ENCODE peak calls at places on chromosomes 6 and 20, in nine cellular contexts. S is colonic mucosa, R is fibroblast of pulmonary artery, P is AG10803, E is A549, G is breast epithelium, Z is epithelial cell of esophagus, T is fibroblast of lung, N is activated B cell treated with CpG ODN at 0.5 μM for 24 hours. M is an unnamed sample.

GRCh38 chr6:34182751-34183531 is 37.1 kb upstream of the GRM4 start:
- DNase-seq in S (peak; percentile 27), Z (no peak), R (no peak), E (no peak), G (no peak), N (no peak), T (no peak), P (peak; percentile 16), M (peak; percentile 81)

GRCh38 chr6:11329841-11330765 is 97.6 kb upstream of the NEDD9 start:
- DNase-seq in G (peak; percentile 58), R (no peak), E (no peak), T (no peak), N (no peak), Z (no peak), P (no peak), S (peak; percentile 76), M (no peak)

GRCh38 chr20:57787969-57788781 is 78.4 kb upstream of the PMEPA1 start:
- DNase-seq in N (no peak), E (no peak), Z (no peak), G (no peak), S (no peak), P (no peak), T (no peak), R (no peak), M (no peak)

GRCh38 chr6:44785123-44785522 is 397.6 kb downstream of the CDC5L start:
- DNase-seq in R (no peak), N (no peak), E (no peak), P (no peak), T (no peak), Z (peak; percentile 72), S (no peak), G (no peak), M (no peak)

GRCh38 chr6:36024154-36024760 is at the start of gene SLC26A8:
- DNase-seq in G (no peak), E (no peak), Z (peak; percentile 4), T (no peak), P (no peak), R (no peak), N (peak; percentile 16), S (no peak), M (no peak)

GRCh38 chr6:152642578-152643375 is 5.6 kb upstream of the SYNE1 start:
- DNase-seq in R (peak; percentile 73), S (peak; percentile 17), G (no peak), T (peak; percentile 36), N (no peak), E (peak; percentile 18), Z (peak; percentile 78), P (peak; percentile 67), M (no peak)

GRCh38 chr6:158633127-158633526 is 11.4 kb downstream of the DYNLT1 start:
- DNase-seq in P (no peak), Z (no peak), E (no peak), N (no peak), R (no peak), G (no peak), T (no peak), S (peak; percentile 15), M (no peak)

GRCh38 chr6:15329154-15329781 is 83.4 kb downstream of the JARID2 start:
- DNase-seq in N (no peak), G (no peak), P (peak; percentile 95), E (no peak), T (peak; percentile 96), S (no peak), R (peak; percentile 82), Z (peak; percentile 87), M (no peak)

DNA sequence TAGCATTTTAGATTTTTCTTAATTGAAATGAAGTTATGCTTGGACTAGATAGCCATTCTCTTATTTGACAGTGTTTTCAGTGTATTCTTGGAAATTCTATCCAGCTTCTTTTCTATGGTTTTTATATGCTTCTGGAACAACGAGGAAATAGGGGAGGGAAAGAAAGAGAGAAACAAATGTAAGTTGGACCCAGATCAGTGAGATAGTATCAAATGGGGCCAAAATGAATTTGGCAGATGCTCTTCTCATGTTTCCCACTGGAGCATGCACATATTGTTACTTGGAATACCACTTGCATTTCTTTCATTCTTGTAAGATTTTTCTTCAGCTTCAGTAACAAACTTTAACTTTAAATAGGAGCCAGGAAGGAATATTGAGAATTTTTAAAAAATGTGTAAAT is 312.3 kb downstream of the PRL start:
- DNase-seq in P (peak; percentile 65), S (no peak), R (no peak), G (no peak), Z (no peak), E (no peak), T (peak; percentile 65), N (no peak), M (no peak)
- TF ChIP-seq CTCF in P (no peak), S (no peak), R (no peak), G (no peak), Z (no peak), E (no peak), T (no peak), N (no peak), M (no peak)

DNA sequence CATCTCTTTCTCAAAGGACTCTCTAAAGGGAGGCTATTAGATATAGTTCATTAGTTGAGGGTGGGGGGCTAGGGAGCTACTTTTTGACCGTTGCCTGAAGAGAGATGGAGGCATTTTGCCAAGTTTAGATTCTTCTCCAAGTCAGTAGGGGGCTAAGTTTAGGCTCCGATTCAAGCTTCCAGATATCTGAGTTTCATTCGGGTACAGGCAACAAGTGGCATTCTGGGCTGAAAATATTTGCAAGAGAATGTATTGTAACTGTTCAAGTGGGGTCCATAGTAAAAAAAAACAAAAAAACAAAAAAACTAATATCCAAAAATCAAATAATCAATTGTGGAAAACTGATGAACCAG is 43.4 kb upstream of the PIM1 start:
- DNase-seq in E (no peak), G (no peak), P (no peak), T (no peak), S (no peak), Z (no peak), N (no peak), R (no peak), M (no peak)
- TF ChIP-seq CTCF in E (no peak), G (no peak), P (no peak), T (no peak), S (no peak), Z (no peak), N (no peak), R (no peak), M (no peak)

GRCh38 chr6:8845691-8846090 is 410.3 kb upstream of the SLC35B3 start:
- DNase-seq in R (no peak), S (no peak), N (no peak), E (no peak), P (no peak), T (no peak), Z (no peak), G (no peak), M (no peak)
- TF ChIP-seq CTCF in R (no peak), S (no peak), N (no peak), E (no peak), P (no peak), T (no peak), Z (no peak), G (no peak), M (no peak)

GRCh38 chr20:60036346-60037119 is 78.3 kb downstream of the CDH26 start:
- DNase-seq in S (no peak), E (no peak), G (no peak), Z (no peak), N (no peak), R (no peak), P (no peak), T (no peak), M (no peak)

GRCh38 chr20:60035486-60035885 is 77.3 kb downstream of the CDH26 start:
- DNase-seq in E (no peak), R (no peak), Z (no peak), T (no peak), S (no peak), P (no peak), G (no peak), N (no peak), M (no peak)

GRCh38 chr20:60039526-60039925 is 81.3 kb downstream of the CDH26 start:
- DNase-seq in G (no peak), S (no peak), R (no peak), Z (no peak), T (no peak), P (no peak), N (no peak), E (no peak), M (no peak)

GRCh38 chr20:60038400-60038799 is 80.2 kb downstream of the CDH26 start:
- DNase-seq in E (no peak), P (peak; percentile 14), N (no peak), R (no peak), Z (no peak), S (no peak), G (no peak), T (no peak), M (no peak)

DNA sequence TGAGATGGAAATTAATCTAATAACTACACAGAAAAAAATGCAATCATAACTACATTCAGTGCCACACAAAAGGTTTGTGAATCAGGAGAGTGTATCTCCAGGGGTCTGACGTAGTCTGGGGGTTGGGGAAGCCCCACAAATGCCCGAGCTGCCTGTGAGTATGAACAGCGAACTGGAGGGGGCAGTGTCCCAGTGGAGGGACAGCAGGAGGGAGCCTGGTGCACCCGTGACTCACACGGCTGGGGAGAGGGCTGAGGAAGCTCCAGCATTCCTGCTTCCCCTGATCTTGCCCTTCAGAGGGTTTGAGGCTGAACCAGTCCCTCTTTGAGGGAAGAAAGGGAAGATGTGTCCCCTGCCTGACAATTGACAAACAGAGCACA is 78.9 kb downstream of the CDH26 start:
- DNase-seq in R (no peak), N (no peak), Z (peak; percentile 15), S (no peak), G (no peak), P (peak; percentile 33), E (peak; percentile 22), T (peak; percentile 42), M (no peak)
- TF ChIP-seq CTCF in R (no peak), N (no peak), Z (no peak), S (no peak), G (no peak), P (peak; percentile 39), E (no peak), T (peak; percentile 25), M (no peak)

GRCh38 chr20:40563296-40563950 is 125.6 kb downstream of the MAFB start:
- DNase-seq in P (peak; percentile 29), R (peak; percentile 78), E (peak; percentile 19), T (peak; percentile 68), Z (peak; percentile 93), G (no peak), N (no peak), S (peak; percentile 95), M (no peak)
- TF ChIP-seq CTCF in P (no peak), R (no peak), E (no peak), T (no peak), Z (no peak), G (no peak), N (no peak), S (no peak), M (no peak)

GRCh38 chr6:52233975-52234823 is 10.1 kb downstream of the IL17F start:
- DNase-seq in Z (peak; percentile 76), E (peak; percentile 33), T (peak; percentile 57), P (peak; percentile 59), R (peak; percentile 48), S (peak; percentile 42), G (no peak), N (no peak), M (peak; percentile 49)
- TF ChIP-seq CTCF in Z (peak; percentile 72), E (peak; percentile 30), T (peak; percentile 19), P (peak; percentile 62), R (peak; percentile 46), S (peak; percentile 47), G (peak; percentile 31), N (no peak), M (peak; percentile 90)